ENCODE peak calls at places on chromosome 22, in six cellular contexts. One of them, this sample, is unnamed.
A peak's percentile ranks its signal among the peaks of the same experiment; 100 is the strongest.

GRCh38 chr22:29989446-29989845 is 90.8 kb upstream of the HORMAD2 start:
- DNase-seq in GM23338: no peak
- DNase-seq in IMR-90: no peak
- DNase-seq in fibroblast of lung: no peak
- DNase-seq in A549: no peak
- DNase-seq in DMS 273 treated with DMSO at 0.1 percent for 48 hours: no peak
- DNase-seq in this sample: no peak

GRCh38 chr22:29187831-29188230 is 17.9 kb upstream of the EMID1 start:
- DNase-seq in GM23338: no peak
- DNase-seq in IMR-90: no peak
- DNase-seq in fibroblast of lung: no peak
- DNase-seq in A549: no peak
- DNase-seq in DMS 273 treated with DMSO at 0.1 percent for 48 hours: no peak
- DNase-seq in this sample: peak; percentile 23

GRCh38 chr22:44594951-44595350 is 96.9 kb upstream of the RTL6 start:
- DNase-seq in GM23338: no peak
- DNase-seq in IMR-90: peak; percentile 8
- DNase-seq in fibroblast of lung: no peak
- DNase-seq in A549: no peak
- DNase-seq in DMS 273 treated with DMSO at 0.1 percent for 48 hours: no peak
- DNase-seq in this sample: no peak

GRCh38 chr22:40583058-40583741 is 53.3 kb downstream of the MRTFA start:
- DNase-seq in GM23338: no peak
- DNase-seq in IMR-90: no peak
- DNase-seq in fibroblast of lung: no peak
- DNase-seq in A549: no peak
- DNase-seq in DMS 273 treated with DMSO at 0.1 percent for 48 hours: no peak
- DNase-seq in this sample: no peak

GRCh38 chr22:32801436-32802290 is at the start of gene TIMP3:
- DNase-seq in GM23338: peak; percentile 90
- DNase-seq in IMR-90: peak; percentile 82
- DNase-seq in fibroblast of lung: peak; percentile 82
- DNase-seq in A549: peak; percentile 7
- DNase-seq in DMS 273 treated with DMSO at 0.1 percent for 48 hours: peak; percentile 11
- DNase-seq in this sample: no peak

GRCh38 chr22:30572840-30573593 is 1.4 kb downstream of the GAL3ST1 start:
- DNase-seq in GM23338: no peak
- DNase-seq in IMR-90: no peak
- DNase-seq in fibroblast of lung: no peak
- DNase-seq in A549: peak; percentile 41
- DNase-seq in DMS 273 treated with DMSO at 0.1 percent for 48 hours: no peak
- DNase-seq in this sample: no peak

GRCh38 chr22:42076764-42077485 is 2.6 kb upstream of the SMDT1 start:
- DNase-seq in GM23338: no peak
- DNase-seq in IMR-90: no peak
- DNase-seq in fibroblast of lung: no peak
- DNase-seq in A549: no peak
- DNase-seq in DMS 273 treated with DMSO at 0.1 percent for 48 hours: no peak
- DNase-seq in this sample: no peak

GRCh38 chr22:48362736-48363404 is 1464.8 kb downstream of the BRD1 start:
- DNase-seq in GM23338: no peak
- DNase-seq in IMR-90: no peak
- DNase-seq in fibroblast of lung: no peak
- DNase-seq in A549: no peak
- DNase-seq in DMS 273 treated with DMSO at 0.1 percent for 48 hours: no peak
- DNase-seq in this sample: no peak

GRCh38 chr22:40634119-40634903 is 2.2 kb downstream of the MRTFA start:
- DNase-seq in GM23338: no peak
- DNase-seq in IMR-90: no peak
- DNase-seq in fibroblast of lung: peak; percentile 40
- DNase-seq in A549: no peak
- DNase-seq in DMS 273 treated with DMSO at 0.1 percent for 48 hours: no peak
- DNase-seq in this sample: no peak

GRCh38 chr22:35275580-35275979 is 18.3 kb downstream of the HMGXB4 start:
- DNase-seq in GM23338: no peak
- DNase-seq in IMR-90: peak; percentile 66
- DNase-seq in fibroblast of lung: peak; percentile 62
- DNase-seq in A549: no peak
- DNase-seq in DMS 273 treated with DMSO at 0.1 percent for 48 hours: no peak
- DNase-seq in this sample: no peak

GRCh38 chr22:20904008-20904979 is 12.9 kb upstream of the CRKL start:
- DNase-seq in GM23338: no peak
- DNase-seq in IMR-90: peak; percentile 99
- DNase-seq in fibroblast of lung: peak; percentile 96
- DNase-seq in A549: peak; percentile 82
- DNase-seq in DMS 273 treated with DMSO at 0.1 percent for 48 hours: peak; percentile 21
- DNase-seq in this sample: peak; percentile 77

GRCh38 chr22:17914474-17914873 is 109.9 kb downstream of the MICAL3 start:
- DNase-seq in GM23338: no peak
- DNase-seq in IMR-90: no peak
- DNase-seq in fibroblast of lung: no peak
- DNase-seq in A549: no peak
- DNase-seq in DMS 273 treated with DMSO at 0.1 percent for 48 hours: no peak
- DNase-seq in this sample: no peak

GRCh38 chr22:37091986-37092385 is 17.5 kb downstream of the TMPRSS6 start:
- DNase-seq in GM23338: no peak
- DNase-seq in IMR-90: no peak
- DNase-seq in fibroblast of lung: no peak
- DNase-seq in A549: no peak
- DNase-seq in DMS 273 treated with DMSO at 0.1 percent for 48 hours: no peak
- DNase-seq in this sample: no peak

GRCh38 chr22:30398685-30399680 is 2.2 kb downstream of the SEC14L2 start:
- DNase-seq in GM23338: no peak
- DNase-seq in IMR-90: no peak
- DNase-seq in fibroblast of lung: no peak
- DNase-seq in A549: no peak
- DNase-seq in DMS 273 treated with DMSO at 0.1 percent for 48 hours: no peak
- DNase-seq in this sample: no peak

GRCh38 chr22:50269573-50270301 is 443 bp downstream of the MAPK11 start:
- DNase-seq in GM23338: no peak
- DNase-seq in IMR-90: peak; percentile 31
- DNase-seq in fibroblast of lung: peak; percentile 67
- DNase-seq in A549: no peak
- DNase-seq in DMS 273 treated with DMSO at 0.1 percent for 48 hours: no peak
- DNase-seq in this sample: no peak

GRCh38 chr22:21866821-21867527 is 471 bp downstream of the MAPK1 start:
- DNase-seq in GM23338: peak; percentile 44
- DNase-seq in IMR-90: no peak
- DNase-seq in fibroblast of lung: no peak
- DNase-seq in A549: peak; percentile 5
- DNase-seq in DMS 273 treated with DMSO at 0.1 percent for 48 hours: no peak
- DNase-seq in this sample: peak; percentile 47

GRCh38 chr22:50260434-50260800 is 1.1 kb downstream of the MAPK12 start:
- DNase-seq in GM23338: no peak
- DNase-seq in IMR-90: no peak
- DNase-seq in fibroblast of lung: peak; percentile 27
- DNase-seq in A549: no peak
- DNase-seq in DMS 273 treated with DMSO at 0.1 percent for 48 hours: no peak
- DNase-seq in this sample: no peak

GRCh38 chr22:42459273-42460040 is 27.3 kb upstream of the NFAM1 start:
- DNase-seq in GM23338: peak; percentile 19
- DNase-seq in IMR-90: no peak
- DNase-seq in fibroblast of lung: no peak
- DNase-seq in A549: no peak
- DNase-seq in DMS 273 treated with DMSO at 0.1 percent for 48 hours: no peak
- DNase-seq in this sample: no peak

GRCh38 chr22:26718905-26719304 is 61.5 kb downstream of the MIAT start:
- DNase-seq in GM23338: no peak
- DNase-seq in IMR-90: peak; percentile 91
- DNase-seq in fibroblast of lung: peak; percentile 98
- DNase-seq in A549: peak; percentile 73
- DNase-seq in DMS 273 treated with DMSO at 0.1 percent for 48 hours: no peak
- DNase-seq in this sample: no peak

This sample was measured in CD14-positive monocyte.